ENCODE peak calls at places on chromosomes 2 and 18, in eight cellular contexts. Z is H1, D is IMR-90, Q is HepG2, N is PC-3, H is MM.1S, E is Karpas-422, M is fibroblast of lung. B is an unnamed sample. For H4K20me1, the result is how much of the 10 kb centered on the place peaks cover.

GRCh38 chr2:147888665-147889064 is 43.8 kb downstream of the ACVR2A start:
- DNase-seq in Z (no peak), D (no peak), Q (no peak), N (no peak), H (peak), E (no peak), M (no peak), B (no peak)

GRCh38 chr18:9842446-9842845 is 43.3 kb upstream of the TXNDC2 start:
- DNase-seq in Z (no peak), D (no peak), Q (no peak), N (no peak), H (no peak), E (no peak), M (no peak), B (no peak)

GRCh38 chr2:48292429-48292828 is 237.5 kb upstream of the STON1 start:
- DNase-seq in Z (no peak), D (no peak), Q (no peak), N (no peak), H (no peak), E (no peak), M (no peak), B (peak)

GRCh38 chr18:23226386-23226785 is 91.1 kb downstream of the CABLES1 start:
- DNase-seq in Z (no peak), D (peak), Q (no peak), N (no peak), H (no peak), E (no peak), M (peak), B (peak)

GRCh38 chr2:216385478-216385877 is 13.2 kb upstream of the MARCHF4 start:
- DNase-seq in Z (no peak), D (no peak), Q (no peak), N (no peak), H (no peak), E (no peak), M (no peak), B (no peak)

GRCh38 chr2:64653174-64654062 is at the start of gene SERTAD2:
- DNase-seq in Z (peak), D (peak), Q (peak), N (peak), H (peak), E (peak), M (peak), B (peak)

GRCh38 chr2:11388262-11389047 is 44.0 kb upstream of the ROCK2 start:
- DNase-seq in Z (no peak), D (no peak), Q (no peak), N (peak), H (no peak), E (no peak), M (no peak), B (no peak)

GRCh38 chr2:58427572-58428285 is 186.6 kb upstream of the FANCL start:
- DNase-seq in Z (no peak), D (peak), Q (peak), N (no peak), H (peak), E (no peak), M (peak), B (no peak)

GRCh38 chr2:122203523-122203922 is 448.1 kb downstream of the TSN start:
- DNase-seq in Z (no peak), D (peak), Q (no peak), N (peak), H (no peak), E (no peak), M (peak), B (no peak)

GRCh38 chr2:232438951-232439757 is 16.8 kb upstream of the ALPI start:
- DNase-seq in Z (no peak), D (no peak), Q (no peak), N (peak), H (no peak), E (peak), M (peak), B (peak)

GRCh38 chr2:16763056-16763455 is 97.4 kb upstream of the CYRIA start:
- DNase-seq in Z (no peak), D (no peak), Q (no peak), N (no peak), H (no peak), E (no peak), M (no peak), B (peak)

GRCh38 chr18:54964741-54965140 is 5.5 kb upstream of the CCDC68 start:
- DNase-seq in Z (no peak), D (peak), Q (no peak), N (no peak), H (no peak), E (no peak), M (no peak), B (no peak)

GRCh38 chr2:108587621-108588020 is 53.4 kb downstream of the LIMS1 start:
- DNase-seq in Z (no peak), D (peak), Q (no peak), N (peak), H (no peak), E (no peak), M (peak), B (no peak)

GRCh38 chr2:119766944-119767343 is 7.2 kb downstream of the PTPN4 start:
- DNase-seq in Z (no peak), D (no peak), Q (no peak), N (no peak), H (no peak), E (no peak), M (no peak), B (no peak)

GRCh38 chr2:218881744-218882462 is 1.3 kb downstream of the WNT10A start:
- DNase-seq in Z (no peak), D (no peak), Q (no peak), N (no peak), H (no peak), E (no peak), M (no peak), B (no peak)

GRCh38 chr2:974454-974853 is 23.8 kb downstream of the SNTG2 start:
- DNase-seq in Z (no peak), D (no peak), Q (no peak), N (no peak), H (no peak), E (no peak), M (no peak), B (no peak)
- H4K20me1 ChIP-seq in Z (under half), D (under half), Q (under half), N (under half), H (under half), E (under half), M (under half), B (under half)

GRCh38 chr2:217475101-217475500 is 527.7 kb downstream of the TNS1 start:
- DNase-seq in Z (no peak), D (peak), Q (no peak), N (no peak), H (no peak), E (no peak), M (no peak), B (no peak)
- H3K27ac ChIP-seq in Z (no peak), D (no peak), Q (no peak), N (no peak), H (no peak), E (no peak), M (no peak), B (no peak)

DNA sequence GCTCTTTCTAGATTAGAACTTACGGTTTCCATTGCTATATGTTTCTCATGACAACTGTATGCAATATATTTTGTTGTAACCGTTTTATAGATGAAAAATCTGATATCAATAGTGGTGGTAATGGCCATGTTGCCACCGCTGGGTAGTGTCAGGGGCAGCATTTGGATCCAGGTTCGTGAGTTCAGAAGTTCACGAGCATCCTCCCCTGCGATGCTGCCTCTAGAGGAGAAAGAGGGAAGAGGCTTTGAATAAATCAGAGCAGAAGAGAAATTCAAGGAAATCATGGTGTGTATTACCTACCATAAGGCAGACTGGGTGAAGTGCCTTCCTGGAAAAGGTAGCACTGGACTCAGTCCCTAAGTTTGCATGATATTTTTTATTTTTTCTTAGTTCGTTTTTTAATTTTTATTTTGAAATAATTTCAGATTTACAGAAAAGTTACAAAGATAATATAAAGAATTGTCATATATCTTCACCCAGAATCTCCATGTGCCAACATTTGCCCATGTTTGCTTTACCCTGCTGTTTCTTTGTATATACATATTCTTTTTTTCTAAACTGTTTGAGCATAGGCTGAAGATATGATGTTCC is 3.3 kb upstream of the ZBTB7C start:
- DNase-seq in Z (no peak), D (no peak), Q (peak), N (peak), H (peak), E (peak), M (peak), B (peak)
- H4K20me1 ChIP-seq in Z (under half), D (under half), Q (under half), N (under half), H (under half), E (under half), M (under half), B (under half)

GRCh38 chr18:63208676-63209075 is 110.9 kb downstream of the BCL2 start:
- DNase-seq in Z (no peak), D (no peak), Q (no peak), N (no peak), H (no peak), E (no peak), M (no peak), B (no peak)
- H3K27ac ChIP-seq in Z (no peak), D (no peak), Q (no peak), N (no peak), H (no peak), E (peak), M (no peak), B (no peak)

GRCh38 chr2:220660277-220661155 is 911.6 kb downstream of the EPHA4 start:
- DNase-seq in Z (no peak), D (no peak), Q (no peak), N (peak), H (no peak), E (no peak), M (peak), B (no peak)
- H4K20me1 ChIP-seq in Z (under half), D (under half), Q (under half), N (under half), H (under half), E (under half), M (under half), B (under half)

GRCh38 chr2:86621290-86621943 is 2.2 kb downstream of the RNF103 start:
- DNase-seq in Z (no peak), D (peak), Q (no peak), N (peak), H (peak), E (peak), M (peak), B (peak)
- H3K27ac ChIP-seq in Z (no peak), D (no peak), Q (no peak), N (no peak), H (peak), E (peak), M (peak), B (peak)

GRCh38 chr2:43178055-43178598 is 48.3 kb downstream of the ZFP36L2 start:
- DNase-seq in Z (no peak), D (no peak), Q (no peak), N (no peak), H (no peak), E (no peak), M (no peak), B (no peak)
- H4K20me1 ChIP-seq in Z (under half), D (under half), Q (under half), N (under half), H (under half), E (under half), M (under half), B (under half)